ENCODE peak calls at places on chromosomes 6 and 20, in four cellular contexts. G is hepatocyte, J is uterus, I is WTC11. D is an unnamed sample.

GRCh38 chr20:59159822-59160740 is 3.5 kb upstream of the ZNF831 start:
- DNase-seq in G (no peak), J (no peak), I (no peak), D (no peak)

GRCh38 chr6:167247814-167248595 is 43.1 kb upstream of the UNC93A start:
- DNase-seq in G (no peak), J (no peak), I (no peak), D (no peak)

GRCh38 chr6:112372213-112372806 is 25.2 kb downstream of the RFPL4B start:
- DNase-seq in G (no peak), J (no peak), I (no peak), D (no peak)

GRCh38 chr6:3312604-3313167 is 53.9 kb downstream of the PSMG4 start:
- DNase-seq in G (no peak), J (no peak), I (peak; percentile 8), D (no peak)

GRCh38 chr6:41756354-41756753 is 9.2 kb upstream of the PGC start:
- DNase-seq in G (no peak), J (no peak), I (no peak), D (no peak)

GRCh38 chr6:14596410-14596809 is 478.8 kb downstream of the CD83 start:
- DNase-seq in G (peak; percentile 8), J (no peak), I (no peak), D (no peak)

GRCh38 chr20:62476074-62476838 is 461 bp upstream of the GATA5 start:
- DNase-seq in G (no peak), J (no peak), I (peak; percentile 56), D (no peak)

GRCh38 chr6:87237804-87238203 is 82.4 kb downstream of the ZNF292 start:
- DNase-seq in G (no peak), J (no peak), I (no peak), D (no peak)

GRCh38 chr6:155782739-155783459 is 327.3 kb upstream of the NOX3 start:
- DNase-seq in G (no peak), J (no peak), I (no peak), D (no peak)

GRCh38 chr6:40036186-40036585 is 101.9 kb upstream of the MOCS1 start:
- DNase-seq in G (no peak), J (no peak), I (no peak), D (no peak)

GRCh38 chr6:115613488-115613887 is 447.2 kb downstream of the FRK start:
- DNase-seq in G (no peak), J (no peak), I (no peak), D (no peak)

GRCh38 chr6:37916675-37917074 is 97.1 kb downstream of the ZFAND3 start:
- DNase-seq in G (no peak), J (no peak), I (no peak), D (no peak)

GRCh38 chr6:140572129-140572528 is 1197.7 kb upstream of the CITED2 start:
- DNase-seq in G (no peak), J (no peak), I (no peak), D (no peak)

GRCh38 chr20:23609486-23610109 is 3.9 kb upstream of the CST9 start:
- DNase-seq in G (no peak), J (no peak), I (no peak), D (no peak)

GRCh38 chr6:18307006-18307405 is 42.7 kb upstream of the DEK start:
- DNase-seq in G (no peak), J (no peak), I (no peak), D (no peak)

GRCh38 chr20:1929460-1929859 is 34.3 kb downstream of the SIRPA start:
- DNase-seq in G (no peak), J (no peak), I (no peak), D (no peak)

GRCh38 chr6:126444874-126445273 is 105.0 kb downstream of the CENPW start:
- DNase-seq in G (no peak), J (no peak), I (no peak), D (no peak)

DNA sequence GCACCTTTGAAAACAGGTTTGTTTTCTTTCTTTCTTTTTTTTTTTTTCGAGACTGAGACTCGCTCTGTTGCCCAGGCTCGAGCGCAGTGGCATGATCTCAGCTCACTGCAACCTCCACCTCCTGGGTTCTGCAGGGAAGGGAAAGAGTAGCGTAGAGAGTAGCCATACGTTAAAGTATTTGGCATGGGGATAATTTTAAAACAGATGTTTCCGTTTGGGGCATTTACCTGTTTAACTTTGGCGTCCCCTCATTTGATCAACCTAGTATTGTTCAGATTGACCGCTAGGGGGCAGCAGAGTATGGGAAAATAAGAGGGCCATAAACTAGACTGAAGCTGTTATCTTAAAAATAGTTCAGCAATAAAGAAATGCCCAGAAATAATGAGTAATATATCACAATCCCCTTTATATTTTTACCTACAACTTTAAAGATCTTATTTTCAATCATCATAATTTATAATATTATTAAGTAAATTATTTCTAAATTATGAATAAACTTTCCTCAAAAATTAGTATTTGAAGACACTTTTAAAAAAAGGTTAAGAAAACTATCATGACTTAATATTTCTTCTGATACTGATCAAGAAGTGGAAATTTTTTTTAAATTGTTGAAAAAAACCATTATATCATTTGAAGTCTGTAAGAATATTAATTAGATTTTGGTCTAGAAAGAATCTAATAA is 7.6 kb upstream of the TAAR9 start:
- DNase-seq in G (peak; percentile 86), J (peak; percentile 29), I (peak; percentile 58), D (peak; percentile 32)
- TF ChIP-seq CTCF in G (peak; percentile 92), J (peak; percentile 62), I (peak; percentile 82), D (peak; percentile 21)

DNA sequence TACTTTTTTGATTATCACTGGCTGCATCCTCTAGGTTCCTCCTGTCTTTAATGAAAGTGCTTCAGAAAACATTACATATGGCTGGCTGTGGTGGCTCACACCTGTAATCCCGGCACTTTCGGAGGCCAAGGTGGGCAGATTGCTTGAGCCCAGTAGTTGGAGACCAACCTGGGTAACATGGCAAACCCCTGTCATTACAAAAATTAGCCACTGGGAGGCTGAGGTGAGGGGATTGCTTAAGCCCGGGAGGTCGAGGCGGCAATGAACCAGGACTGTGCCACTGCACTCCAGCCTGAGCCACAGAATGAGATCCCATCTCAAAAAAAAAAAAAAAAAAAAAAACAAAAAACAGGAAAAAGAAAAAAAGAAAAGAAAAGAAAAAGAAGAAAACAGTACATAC is 35.3 kb downstream of the BEND3 start:
- DNase-seq in G (no peak), J (no peak), I (peak; percentile 47), D (no peak)
- TF ChIP-seq CTCF in G (peak; percentile 18), J (no peak), I (peak; percentile 4), D (no peak)

GRCh38 chr6:43286995-43287716 is 10.9 kb upstream of the SLC22A7 start:
- DNase-seq in G (no peak), J (no peak), I (no peak), D (no peak)
- TF ChIP-seq CTCF in G (peak; percentile 17), J (no peak), I (no peak), D (no peak)

DNA sequence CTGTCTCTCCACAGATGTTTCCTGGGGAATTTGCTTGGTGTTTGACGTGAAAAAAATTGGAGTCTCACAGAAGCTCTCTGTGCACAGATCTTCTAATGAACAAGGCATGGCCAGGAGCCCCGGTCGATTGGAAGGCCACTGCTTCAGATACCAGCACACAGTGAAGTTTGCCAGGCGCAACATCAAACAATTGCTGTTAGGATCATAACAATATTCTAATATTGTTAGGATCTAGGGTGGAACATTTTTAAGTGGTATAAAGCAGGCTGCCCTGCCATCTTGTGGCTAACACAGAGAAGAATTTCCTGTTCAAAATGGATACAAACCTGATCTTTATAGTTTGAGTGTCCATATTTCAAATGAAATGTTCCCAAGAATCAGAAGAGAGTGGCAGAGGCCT is 64.1 kb downstream of the C6orf118 start:
- DNase-seq in G (peak; percentile 33), J (no peak), I (no peak), D (no peak)
- TF ChIP-seq CTCF in G (peak; percentile 60), J (no peak), I (no peak), D (no peak)

DNA sequence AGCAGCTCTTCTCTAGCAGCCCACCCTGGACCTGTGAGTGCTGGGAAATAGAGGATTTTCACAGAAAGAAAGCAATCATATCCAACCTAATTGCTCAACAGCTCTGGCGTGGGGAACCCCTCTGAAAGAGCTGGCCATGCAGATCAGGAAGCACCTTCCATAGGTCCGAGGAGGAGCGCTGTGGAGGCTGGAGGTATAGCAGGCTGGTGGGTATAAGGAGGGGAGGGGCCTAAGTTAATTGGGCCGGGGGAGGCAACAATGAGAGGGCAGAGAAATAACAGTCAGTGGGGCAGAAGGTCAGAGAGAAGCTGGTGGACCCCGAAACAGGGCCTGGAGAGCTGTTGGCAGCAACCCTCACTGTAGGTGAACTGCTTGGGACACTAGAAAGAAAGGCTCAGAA is 40.8 kb downstream of the SNRNP48 start:
- DNase-seq in G (no peak), J (no peak), I (no peak), D (no peak)
- TF ChIP-seq CTCF in G (no peak), J (no peak), I (no peak), D (no peak)

DNA sequence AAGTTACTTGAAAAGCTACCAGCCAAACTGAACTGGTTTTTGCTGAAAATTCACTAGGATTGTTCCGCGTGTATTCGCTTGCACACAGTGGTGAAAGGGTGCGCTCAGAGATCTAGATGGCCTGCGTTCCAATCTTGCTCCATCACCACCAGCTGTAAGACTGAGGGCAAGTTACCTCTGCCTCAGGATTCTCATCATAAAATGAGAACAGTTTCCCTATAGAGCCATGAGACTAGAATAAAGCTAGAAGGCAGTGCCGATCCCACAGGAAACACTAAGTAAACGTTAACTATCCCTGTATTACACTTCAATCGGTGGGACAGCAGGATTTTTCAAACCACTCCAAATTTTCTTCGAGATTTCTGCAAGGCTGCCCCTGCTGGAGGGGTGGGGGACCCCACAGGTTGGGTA is 838 bp downstream of the AHCY start:
- DNase-seq in G (peak; percentile 16), J (no peak), I (no peak), D (no peak)
- TF ChIP-seq CTCF in G (no peak), J (no peak), I (no peak), D (no peak)

GRCh38 chr6:43407296-43407695 is 20.0 kb upstream of the ABCC10 start:
- DNase-seq in G (no peak), J (no peak), I (no peak), D (no peak)

GRCh38 chr6:43401730-43402129 is 25.6 kb upstream of the ABCC10 start:
- DNase-seq in G (no peak), J (no peak), I (no peak), D (no peak)

GRCh38 chr6:43405354-43405753 is 22.0 kb upstream of the ABCC10 start:
- DNase-seq in G (no peak), J (no peak), I (no peak), D (no peak)

GRCh38 chr6:43399932-43400487 is 27.3 kb upstream of the ABCC10 start:
- DNase-seq in G (no peak), J (no peak), I (no peak), D (no peak)

DNA sequence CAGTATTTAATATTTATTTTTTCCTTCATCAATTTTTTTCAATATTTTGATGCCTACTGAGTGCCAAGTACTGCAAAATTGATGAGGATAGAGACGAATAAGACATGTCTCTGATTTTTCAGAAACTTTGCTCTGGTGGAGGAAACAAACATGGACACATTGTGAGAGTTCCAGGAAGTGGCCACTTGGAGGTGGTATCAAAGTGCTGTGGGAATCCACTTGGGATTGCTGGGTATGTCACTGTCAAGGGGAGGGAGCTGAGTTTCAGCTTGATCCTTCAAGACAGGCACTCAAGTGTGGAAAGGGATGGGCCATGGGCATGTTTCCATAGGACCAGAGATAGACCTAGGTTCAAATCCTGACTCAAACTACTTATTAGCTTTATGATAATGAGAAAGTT is 24.5 kb upstream of the ABCC10 start:
- DNase-seq in G (no peak), J (no peak), I (no peak), D (no peak)
- TF ChIP-seq CTCF in G (no peak), J (no peak), I (no peak), D (no peak)

GRCh38 chr6:99520855-99521556 is 5.8 kb upstream of the USP45 start:
- DNase-seq in G (peak; percentile 93), J (peak; percentile 78), I (peak; percentile 87), D (peak; percentile 59)
- TF ChIP-seq CTCF in G (peak; percentile 56), J (peak; percentile 84), I (peak; percentile 67), D (no peak)